ENCODE peak calls at places on chromosome 7, in eight cellular contexts. Q is endothelial cell of umbilical vein, J is HCT116, U is SK-N-SH, W is A549, T is H1, Z is HepG2, S is K562. A is an unnamed sample.
A peak's percentile ranks its signal among the peaks of the same experiment; 100 is the strongest.

GRCh38 chr7:68807681-68808080 is 790.6 kb upstream of the AUTS2 start:
- DNase-seq in Q (no peak), J (no peak), U (no peak), W (no peak), T (no peak), Z (no peak), S (no peak), A (no peak)

GRCh38 chr7:131773413-131773812 is 217.0 kb upstream of the PODXL start:
- DNase-seq in Q (no peak), J (no peak), U (no peak), W (no peak), T (no peak), Z (no peak), S (no peak), A (no peak)

GRCh38 chr7:51543801-51544553 is 227.4 kb upstream of the COBL start:
- DNase-seq in Q (no peak), J (no peak), U (no peak), W (no peak), T (no peak), Z (no peak), S (no peak), A (no peak)

GRCh38 chr7:93407239-93407638 is 167.3 kb downstream of the CALCR start:
- DNase-seq in Q (no peak), J (no peak), U (no peak), W (no peak), T (no peak), Z (no peak), S (no peak), A (no peak)

GRCh38 chr7:70238171-70238575 is 639.9 kb downstream of the AUTS2 start:
- DNase-seq in Q (no peak), J (no peak), U (peak; percentile 16), W (no peak), T (no peak), Z (no peak), S (no peak), A (no peak)

GRCh38 chr7:26944486-26944885 is 80.1 kb upstream of the SKAP2 start:
- DNase-seq in Q (no peak), J (no peak), U (no peak), W (no peak), T (no peak), Z (no peak), S (no peak), A (no peak)

GRCh38 chr7:145845345-145845744 is 271.3 kb upstream of the CNTNAP2 start:
- DNase-seq in Q (no peak), J (no peak), U (no peak), W (no peak), T (no peak), Z (no peak), S (no peak), A (no peak)

GRCh38 chr7:65832281-65832680 is 40.6 kb upstream of the VKORC1L1 start:
- DNase-seq in Q (peak; percentile 19), J (no peak), U (no peak), W (no peak), T (no peak), Z (no peak), S (no peak), A (peak; percentile 31)

GRCh38 chr7:77813180-77813579 is 14.6 kb downstream of the PHTF2 start:
- DNase-seq in Q (no peak), J (no peak), U (no peak), W (no peak), T (no peak), Z (no peak), S (no peak), A (no peak)

GRCh38 chr7:105141068-105141467 is 127.1 kb downstream of the KMT2E start:
- DNase-seq in Q (peak; percentile 33), J (peak; percentile 8), U (peak; percentile 66), W (peak; percentile 31), T (no peak), Z (peak; percentile 21), S (peak; percentile 46), A (peak; percentile 38)

GRCh38 chr7:56287429-56288138 is 171.4 kb upstream of the NUPR2 start:
- DNase-seq in Q (no peak), J (no peak), U (peak; percentile 68), W (no peak), T (no peak), Z (no peak), S (no peak), A (no peak)

GRCh38 chr7:46446151-46446550 is 525.1 kb upstream of the IGFBP3 start:
- DNase-seq in Q (no peak), J (no peak), U (no peak), W (no peak), T (no peak), Z (no peak), S (no peak), A (no peak)

GRCh38 chr7:66847879-66848810 is 72.9 kb upstream of the TMEM248 start:
- DNase-seq in Q (peak; percentile 88), J (no peak), U (no peak), W (peak; percentile 18), T (no peak), Z (peak; percentile 79), S (no peak), A (peak; percentile 33)

GRCh38 chr7:106205621-106206222 is 79.1 kb downstream of the NAMPT start:
- DNase-seq in Q (peak; percentile 14), J (no peak), U (no peak), W (no peak), T (no peak), Z (no peak), S (no peak), A (no peak)

GRCh38 chr7:140060243-140060630 is 2.5 kb downstream of the PARP12 start:
- DNase-seq in Q (peak; percentile 26), J (no peak), U (no peak), W (no peak), T (no peak), Z (no peak), S (peak; percentile 36), A (no peak)

GRCh38 chr7:137772221-137772620 is 74.6 kb downstream of the DGKI start:
- DNase-seq in Q (no peak), J (no peak), U (no peak), W (no peak), T (no peak), Z (no peak), S (no peak), A (no peak)

GRCh38 chr7:100890640-100891521 is 1.4 kb upstream of the UFSP1 start:
- DNase-seq in Q (no peak), J (no peak), U (no peak), W (no peak), T (peak; percentile 74), Z (no peak), S (peak; percentile 54), A (peak; percentile 48)
- TF ChIP-seq MAX in Q (no peak), J (no peak), U (no peak), W (no peak), T (no peak), Z (no peak), S (no peak), A (peak; percentile 13)

GRCh38 chr7:157515342-157516041 is 178.7 kb downstream of the DNAJB6 start:
- DNase-seq in Q (no peak), J (no peak), U (no peak), W (no peak), T (no peak), Z (no peak), S (no peak), A (no peak)
- TF ChIP-seq MAX in Q (no peak), J (no peak), U (no peak), W (no peak), T (no peak), Z (no peak), S (no peak), A (no peak)

GRCh38 chr7:17521437-17521836 is 223.0 kb downstream of the AHR start:
- DNase-seq in Q (peak; percentile 93), J (no peak), U (no peak), W (no peak), T (no peak), Z (no peak), S (no peak), A (no peak)
- TF ChIP-seq MAX in Q (no peak), J (no peak), U (no peak), W (no peak), T (no peak), Z (no peak), S (no peak), A (no peak)

GRCh38 chr7:5636914-5637313 is 144.5 kb downstream of the RNF216 start:
- DNase-seq in Q (peak; percentile 84), J (no peak), U (peak; percentile 50), W (peak; percentile 47), T (no peak), Z (no peak), S (no peak), A (no peak)

GRCh38 chr7:5637415-5637814 is 144.0 kb downstream of the RNF216 start:
- DNase-seq in Q (no peak), J (no peak), U (no peak), W (no peak), T (no peak), Z (no peak), S (no peak), A (no peak)

GRCh38 chr7:5634107-5634950 is 147.1 kb downstream of the RNF216 start:
- DNase-seq in Q (peak; percentile 50), J (no peak), U (peak; percentile 93), W (no peak), T (peak; percentile 72), Z (no peak), S (no peak), A (peak; percentile 67)

GRCh38 chr7:5635461-5636445 is 145.7 kb downstream of the RNF216 start:
- DNase-seq in Q (peak; percentile 26), J (no peak), U (peak; percentile 62), W (no peak), T (no peak), Z (peak; percentile 57), S (no peak), A (no peak)

DNA sequence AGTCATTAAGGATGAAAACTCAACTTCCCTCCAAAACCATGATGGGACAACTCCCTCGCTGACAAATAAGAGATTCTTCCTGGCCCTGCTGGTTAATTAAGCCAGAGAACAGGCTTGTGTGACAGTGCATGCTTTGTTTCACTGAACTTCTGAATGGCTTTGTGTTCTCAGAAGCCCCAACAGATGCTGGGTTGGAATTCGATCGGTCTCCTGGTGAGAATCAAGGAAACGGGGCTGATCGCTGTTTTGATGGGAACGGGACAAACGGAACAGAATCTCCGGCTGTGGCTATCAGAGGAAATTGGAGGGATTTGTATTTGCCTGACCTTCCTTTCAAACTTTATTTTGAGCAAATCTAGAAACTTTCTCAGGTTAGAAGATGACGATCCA is 145.0 kb downstream of the RNF216 start:
- DNase-seq in Q (peak; percentile 51), J (no peak), U (no peak), W (no peak), T (no peak), Z (peak; percentile 32), S (no peak), A (no peak)
- TF ChIP-seq MAX in Q (no peak), J (no peak), U (no peak), W (no peak), T (no peak), Z (no peak), S (no peak), A (no peak)

GRCh38 chr7:129778770-129779601 is 167.5 kb downstream of the NRF1 start:
- DNase-seq in Q (no peak), J (no peak), U (no peak), W (peak; percentile 58), T (peak; percentile 67), Z (no peak), S (no peak), A (peak; percentile 49)
- TF ChIP-seq MAX in Q (no peak), J (no peak), U (no peak), W (no peak), T (no peak), Z (no peak), S (peak; percentile 66), A (no peak)

GRCh38 chr7:101586971-101587370 is 42.1 kb downstream of the MYL10 start:
- DNase-seq in Q (no peak), J (no peak), U (no peak), W (no peak), T (no peak), Z (no peak), S (no peak), A (no peak)
- TF ChIP-seq MAX in Q (no peak), J (no peak), U (no peak), W (no peak), T (no peak), Z (no peak), S (no peak), A (no peak)